ENCODE peak calls at places on chromosomes 1 and 21, in nine cellular contexts. B is uterus, Z is right lobe of liver, N is transverse colon, D is testis, S is A549, G is body of pancreas, V is Peyer's patch, R is stomach. F is an unnamed sample.

GRCh38 chr1:28887835-28888682 is 26.3 kb upstream of the EPB41 start:
- DNase-seq in B (peak; percentile 29), Z (peak; percentile 74), N (peak; percentile 55), D (peak; percentile 30), S (no peak), G (peak; percentile 51), V (no peak), R (peak; percentile 44), F (peak; percentile 71)

GRCh38 chr1:179953974-179954493 is 576 bp upstream of the CEP350 start:
- DNase-seq in B (peak; percentile 26), Z (no peak), N (peak; percentile 38), D (peak; percentile 40), S (peak; percentile 18), G (peak; percentile 44), V (no peak), R (no peak), F (no peak)

GRCh38 chr1:204345941-204346678 is 13.6 kb downstream of the PLEKHA6 start:
- DNase-seq in B (no peak), Z (no peak), N (no peak), D (no peak), S (no peak), G (no peak), V (peak; percentile 15), R (no peak), F (no peak)

GRCh38 chr1:156524481-156524869 is 23.9 kb upstream of the MEF2D start:
- DNase-seq in B (no peak), Z (no peak), N (no peak), D (no peak), S (no peak), G (no peak), V (no peak), R (no peak), F (no peak)

GRCh38 chr1:12715896-12716437 is at the start of gene AADACL3:
- DNase-seq in B (no peak), Z (no peak), N (no peak), D (no peak), S (no peak), G (no peak), V (no peak), R (no peak), F (no peak)

GRCh38 chr21:29645666-29646553 is 293.9 kb downstream of the GRIK1 start:
- DNase-seq in B (no peak), Z (no peak), N (no peak), D (no peak), S (no peak), G (no peak), V (no peak), R (no peak), F (no peak)

GRCh38 chr1:42040159-42040558 is 113.1 kb upstream of the GUCA2B start:
- DNase-seq in B (no peak), Z (no peak), N (no peak), D (no peak), S (no peak), G (peak; percentile 92), V (no peak), R (no peak), F (peak; percentile 9)

GRCh38 chr1:149877211-149877946 is 22.0 kb upstream of the BOLA1 start:
- DNase-seq in B (no peak), Z (no peak), N (no peak), D (no peak), S (no peak), G (no peak), V (no peak), R (no peak), F (no peak)

GRCh38 chr21:45917241-45917640 is 64.3 kb upstream of the COL6A1 start:
- DNase-seq in B (no peak), Z (no peak), N (no peak), D (no peak), S (no peak), G (no peak), V (no peak), R (no peak), F (no peak)

GRCh38 chr1:21775985-21776562 is 6.9 kb downstream of the USP48 start:
- DNase-seq in B (no peak), Z (no peak), N (no peak), D (no peak), S (no peak), G (no peak), V (no peak), R (no peak), F (no peak)

GRCh38 chr1:15701784-15702183 is 17.7 kb downstream of the PLEKHM2 start:
- DNase-seq in B (no peak), Z (no peak), N (no peak), D (no peak), S (no peak), G (no peak), V (no peak), R (no peak), F (no peak)

GRCh38 chr1:15702722-15703550 is 18.8 kb downstream of the PLEKHM2 start:
- DNase-seq in B (peak; percentile 37), Z (peak; percentile 41), N (peak; percentile 41), D (no peak), S (no peak), G (peak; percentile 46), V (peak; percentile 72), R (peak; percentile 59), F (no peak)

GRCh38 chr1:15705184-15705566 is 21.1 kb downstream of the PLEKHM2 start:
- DNase-seq in B (no peak), Z (no peak), N (no peak), D (no peak), S (no peak), G (no peak), V (no peak), R (no peak), F (no peak)

GRCh38 chr1:15704526-15705183 is 20.5 kb downstream of the PLEKHM2 start:
- DNase-seq in B (peak; percentile 40), Z (no peak), N (no peak), D (no peak), S (no peak), G (no peak), V (no peak), R (no peak), F (no peak)

GRCh38 chr1:15703562-15703961 is 19.4 kb downstream of the PLEKHM2 start:
- DNase-seq in B (peak; percentile 86), Z (peak; percentile 63), N (peak; percentile 49), D (peak; percentile 87), S (no peak), G (peak; percentile 66), V (peak; percentile 64), R (peak; percentile 60), F (peak; percentile 40)
- TF ChIP-seq POLR2A in B (peak; percentile 61), Z (no peak), N (peak; percentile 9), D (no peak), S (no peak), G (no peak), V (no peak), R (no peak), F (peak; percentile 16)

GRCh38 chr1:198174297-198174696 is 17.5 kb downstream of the NEK7 start:
- DNase-seq in B (no peak), Z (no peak), N (no peak), D (no peak), S (no peak), G (no peak), V (no peak), R (no peak), F (no peak)

GRCh38 chr1:198171667-198172294 is 15.0 kb downstream of the NEK7 start:
- DNase-seq in B (no peak), Z (no peak), N (no peak), D (no peak), S (no peak), G (no peak), V (no peak), R (no peak), F (no peak)

GRCh38 chr1:198175418-198176170 is 18.8 kb downstream of the NEK7 start:
- DNase-seq in B (no peak), Z (no peak), N (no peak), D (no peak), S (no peak), G (no peak), V (no peak), R (no peak), F (no peak)

GRCh38 chr1:198176179-198176578 is 19.4 kb downstream of the NEK7 start:
- DNase-seq in B (no peak), Z (no peak), N (no peak), D (no peak), S (no peak), G (no peak), V (no peak), R (no peak), F (no peak)

DNA sequence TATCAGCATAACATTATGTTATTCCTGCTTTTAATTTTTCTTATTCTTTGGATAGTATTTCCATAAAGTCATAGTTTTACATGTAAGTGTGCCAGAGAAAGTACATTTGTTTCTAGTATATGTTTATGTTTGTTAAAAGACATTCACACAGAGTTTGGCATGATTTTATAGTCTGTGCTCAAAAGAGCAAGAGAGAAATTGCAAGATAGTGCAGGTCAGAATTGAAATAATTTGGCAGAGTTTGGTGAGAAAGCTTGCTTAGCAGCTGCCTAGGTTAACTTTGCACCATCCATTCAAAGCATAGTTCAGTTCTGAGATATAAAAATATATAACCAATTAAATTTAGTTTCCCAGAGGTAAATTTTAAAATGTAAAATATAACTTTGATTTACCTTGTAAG is 17.0 kb downstream of the NEK7 start:
- DNase-seq in B (no peak), Z (no peak), N (no peak), D (no peak), S (no peak), G (no peak), V (no peak), R (no peak), F (no peak)
- H3K4me1 ChIP-seq in B (peaks cover 3% of the 10 kb centered on the region), Z (peaks cover 47% of the 10 kb centered on the region), N (peaks cover 19% of the 10 kb centered on the region), D (peaks cover 22% of the 10 kb centered on the region), S (peaks cover 24% of the 10 kb centered on the region), G (peaks cover 79% of the 10 kb centered on the region), V (peaks cover 23% of the 10 kb centered on the region), R (peaks cover 31% of the 10 kb centered on the region), F (peaks cover 43% of the 10 kb centered on the region)

GRCh38 chr21:44333701-44334636 is 5.2 kb downstream of the CFAP410 start:
- DNase-seq in B (no peak), Z (no peak), N (no peak), D (no peak), S (no peak), G (no peak), V (no peak), R (no peak), F (no peak)
- TF ChIP-seq POLR2A in B (no peak), Z (no peak), N (no peak), D (no peak), S (no peak), G (no peak), V (no peak), R (no peak), F (no peak)

DNA sequence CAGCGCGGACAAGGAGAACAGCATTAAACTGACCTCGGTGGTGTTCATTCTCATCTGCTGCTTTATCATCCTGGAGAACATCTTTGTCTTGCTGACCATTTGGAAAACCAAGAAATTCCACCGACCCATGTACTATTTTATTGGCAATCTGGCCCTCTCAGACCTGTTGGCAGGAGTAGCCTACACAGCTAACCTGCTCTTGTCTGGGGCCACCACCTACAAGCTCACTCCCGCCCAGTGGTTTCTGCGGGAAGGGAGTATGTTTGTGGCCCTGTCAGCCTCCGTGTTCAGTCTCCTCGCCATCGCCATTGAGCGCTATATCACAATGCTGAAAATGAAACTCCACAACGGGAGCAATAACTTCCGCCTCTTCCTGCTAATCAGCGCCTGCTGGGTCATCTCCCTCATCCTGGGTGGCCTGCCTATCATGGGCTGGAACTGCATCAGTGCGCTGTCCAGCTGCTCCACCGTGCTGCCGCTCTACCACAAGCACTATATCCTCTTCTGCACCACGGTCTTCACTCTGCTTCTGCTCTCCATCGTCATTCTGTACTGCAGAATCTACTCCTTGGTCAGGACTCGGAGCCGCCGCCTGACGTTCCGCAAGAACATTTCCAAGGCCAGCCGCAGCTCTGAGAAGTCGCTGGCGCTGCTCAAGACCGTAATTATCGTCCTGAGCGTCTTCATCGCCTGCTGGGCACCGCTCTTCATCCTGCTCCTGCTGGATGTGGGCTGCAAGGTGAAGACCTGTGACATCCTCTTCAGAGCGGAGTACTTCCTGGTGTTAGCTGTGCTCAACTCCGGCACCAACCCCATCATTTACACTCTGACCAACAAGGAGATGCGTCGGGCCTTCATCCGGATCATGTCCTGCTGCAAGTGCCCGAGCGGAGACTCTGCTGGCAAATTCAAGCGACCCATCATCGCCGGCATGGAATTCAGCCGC is 2.5 kb downstream of the S1PR1 start:
- DNase-seq in B (no peak), Z (no peak), N (no peak), D (no peak), S (no peak), G (no peak), V (no peak), R (no peak), F (no peak)
- H3K4me1 ChIP-seq in B (peaks cover 4% of the 10 kb centered on the region), Z (no peaks in the 10 kb centered on the region), N (peaks cover 6% of the 10 kb centered on the region), D (peaks cover 12% of the 10 kb centered on the region), S (peaks cover 12% of the 10 kb centered on the region), G (peaks cover 31% of the 10 kb centered on the region), V (peaks cover 12% of the 10 kb centered on the region), R (peaks cover 35% of the 10 kb centered on the region), F (peaks cover 7% of the 10 kb centered on the region)

F was measured in thyroid gland.